ENCODE peak calls at places on chromosomes 2 and 18, in seven cellular contexts. One of them, this sample, is unnamed.

GRCh38 chr18:12308386-12309100 is 502 bp downstream of the TUBB6 start:
- DNase-seq in CD8-positive, alpha-beta memory T cell: no peak
- DNase-seq in astrocyte of the hippocampus: peak
- DNase-seq in RWPE1: peak
- DNase-seq in RPMI8226: peak
- DNase-seq in neural crest cell: peak
- DNase-seq in hypothalamus: peak
- DNase-seq in this sample: peak

GRCh38 chr18:23487738-23488625 is 15.3 kb upstream of the RMC1 start:
- DNase-seq in CD8-positive, alpha-beta memory T cell: peak
- DNase-seq in astrocyte of the hippocampus: peak
- DNase-seq in RWPE1: no peak
- DNase-seq in RPMI8226: peak
- DNase-seq in neural crest cell: no peak
- DNase-seq in hypothalamus: no peak
- DNase-seq in this sample: no peak

GRCh38 chr18:69944434-69944833 is 3.2 kb downstream of the CD226 start:
- DNase-seq in CD8-positive, alpha-beta memory T cell: no peak
- DNase-seq in astrocyte of the hippocampus: no peak
- DNase-seq in RWPE1: no peak
- DNase-seq in RPMI8226: no peak
- DNase-seq in neural crest cell: no peak
- DNase-seq in hypothalamus: no peak
- DNase-seq in this sample: no peak

GRCh38 chr2:63378589-63378988 is 209.7 kb downstream of the WDPCP start:
- DNase-seq in CD8-positive, alpha-beta memory T cell: no peak
- DNase-seq in astrocyte of the hippocampus: peak
- DNase-seq in RWPE1: peak
- DNase-seq in RPMI8226: no peak
- DNase-seq in neural crest cell: no peak
- DNase-seq in hypothalamus: no peak
- DNase-seq in this sample: no peak

GRCh38 chr2:172223601-172224054 is 120.9 kb upstream of the DLX2 start:
- DNase-seq in CD8-positive, alpha-beta memory T cell: peak
- DNase-seq in astrocyte of the hippocampus: no peak
- DNase-seq in RWPE1: no peak
- DNase-seq in RPMI8226: no peak
- DNase-seq in neural crest cell: no peak
- DNase-seq in hypothalamus: no peak
- DNase-seq in this sample: no peak

GRCh38 chr2:28406276-28407096 is 13.8 kb downstream of the FOSL2 start:
- DNase-seq in CD8-positive, alpha-beta memory T cell: peak
- DNase-seq in astrocyte of the hippocampus: peak
- DNase-seq in RWPE1: no peak
- DNase-seq in RPMI8226: no peak
- DNase-seq in neural crest cell: no peak
- DNase-seq in hypothalamus: no peak
- DNase-seq in this sample: peak

GRCh38 chr2:108922141-108922915 is 66.7 kb downstream of the EDAR start:
- DNase-seq in CD8-positive, alpha-beta memory T cell: no peak
- DNase-seq in astrocyte of the hippocampus: peak
- DNase-seq in RWPE1: peak
- DNase-seq in RPMI8226: no peak
- DNase-seq in neural crest cell: no peak
- DNase-seq in hypothalamus: no peak
- DNase-seq in this sample: no peak

GRCh38 chr18:26700201-26700600 is 151.8 kb upstream of the KCTD1 start:
- DNase-seq in CD8-positive, alpha-beta memory T cell: no peak
- DNase-seq in astrocyte of the hippocampus: no peak
- DNase-seq in RWPE1: no peak
- DNase-seq in RPMI8226: no peak
- DNase-seq in neural crest cell: no peak
- DNase-seq in hypothalamus: no peak
- DNase-seq in this sample: no peak

GRCh38 chr18:34222025-34222395 is 2.7 kb downstream of the NOL4 start:
- DNase-seq in CD8-positive, alpha-beta memory T cell: no peak
- DNase-seq in astrocyte of the hippocampus: peak
- DNase-seq in RWPE1: no peak
- DNase-seq in RPMI8226: peak
- DNase-seq in neural crest cell: no peak
- DNase-seq in hypothalamus: peak
- DNase-seq in this sample: peak

GRCh38 chr2:137947714-137948336 is 16.4 kb upstream of the HNMT start:
- DNase-seq in CD8-positive, alpha-beta memory T cell: no peak
- DNase-seq in astrocyte of the hippocampus: peak
- DNase-seq in RWPE1: peak
- DNase-seq in RPMI8226: peak
- DNase-seq in neural crest cell: peak
- DNase-seq in hypothalamus: peak
- DNase-seq in this sample: peak

GRCh38 chr2:215748446-215748845 is 264.9 kb downstream of the MREG start:
- DNase-seq in CD8-positive, alpha-beta memory T cell: no peak
- DNase-seq in astrocyte of the hippocampus: no peak
- DNase-seq in RWPE1: no peak
- DNase-seq in RPMI8226: no peak
- DNase-seq in neural crest cell: no peak
- DNase-seq in hypothalamus: peak
- DNase-seq in this sample: no peak

GRCh38 chr2:98498703-98499445 is 54.2 kb downstream of the INPP4A start:
- DNase-seq in CD8-positive, alpha-beta memory T cell: no peak
- DNase-seq in astrocyte of the hippocampus: no peak
- DNase-seq in RWPE1: no peak
- DNase-seq in RPMI8226: peak
- DNase-seq in neural crest cell: no peak
- DNase-seq in hypothalamus: no peak
- DNase-seq in this sample: no peak